ENCODE peak calls at places on chromosomes 13 and 19, in seven cellular contexts. One of them, this sample, is unnamed.

GRCh38 chr19:46813570-46814358 is 25.4 kb upstream of the SLC1A5 start:
- DNase-seq in body of pancreas: peak; percentile 57
- DNase-seq in heart right ventricle: peak; percentile 65
- DNase-seq in small intestine: no peak
- DNase-seq in mesendoderm: no peak
- DNase-seq in RWPE2: no peak
- DNase-seq in neural progenitor cell: no peak
- DNase-seq in this sample: no peak

GRCh38 chr13:54975676-54976075 is 1947.1 kb downstream of the OLFM4 start:
- DNase-seq in RWPE2: no peak
- DNase-seq in mesendoderm: peak; percentile 76
- DNase-seq in body of pancreas: no peak
- DNase-seq in neural progenitor cell: no peak
- DNase-seq in small intestine: no peak
- DNase-seq in heart right ventricle: no peak
- DNase-seq in this sample: no peak

GRCh38 chr19:38862321-38863059 is 12.7 kb upstream of the HNRNPL start:
- DNase-seq in small intestine: peak; percentile 86
- DNase-seq in body of pancreas: peak; percentile 85
- DNase-seq in RWPE2: no peak
- DNase-seq in heart right ventricle: peak; percentile 45
- DNase-seq in neural progenitor cell: peak; percentile 1
- DNase-seq in mesendoderm: no peak
- DNase-seq in this sample: no peak

GRCh38 chr13:75258159-75258782 is 223.7 kb downstream of the TBC1D4 start:
- DNase-seq in RWPE2: no peak
- DNase-seq in heart right ventricle: no peak
- DNase-seq in mesendoderm: peak; percentile 65
- DNase-seq in body of pancreas: no peak
- DNase-seq in small intestine: peak; percentile 52
- DNase-seq in neural progenitor cell: peak; percentile 47
- DNase-seq in this sample: no peak

GRCh38 chr13:21420706-21421105 is 38.4 kb downstream of the ZDHHC20 start:
- DNase-seq in heart right ventricle: no peak
- DNase-seq in mesendoderm: no peak
- DNase-seq in neural progenitor cell: no peak
- DNase-seq in body of pancreas: no peak
- DNase-seq in RWPE2: no peak
- DNase-seq in small intestine: no peak
- DNase-seq in this sample: no peak

GRCh38 chr19:47507924-47508553 is 6.8 kb downstream of the NAPA start:
- DNase-seq in small intestine: no peak
- DNase-seq in mesendoderm: peak; percentile 32
- DNase-seq in neural progenitor cell: peak; percentile 59
- DNase-seq in body of pancreas: no peak
- DNase-seq in heart right ventricle: no peak
- DNase-seq in RWPE2: no peak
- DNase-seq in this sample: no peak

GRCh38 chr19:17125728-17126677 is 50.4 kb downstream of the MYO9B start:
- DNase-seq in small intestine: peak; percentile 59
- DNase-seq in body of pancreas: peak; percentile 62
- DNase-seq in neural progenitor cell: no peak
- DNase-seq in RWPE2: no peak
- DNase-seq in mesendoderm: no peak
- DNase-seq in heart right ventricle: peak; percentile 61
- DNase-seq in this sample: no peak

GRCh38 chr13:40179421-40179820 is 487.0 kb downstream of the FOXO1 start:
- DNase-seq in body of pancreas: no peak
- DNase-seq in mesendoderm: no peak
- DNase-seq in small intestine: no peak
- DNase-seq in heart right ventricle: no peak
- DNase-seq in RWPE2: no peak
- DNase-seq in neural progenitor cell: no peak
- DNase-seq in this sample: no peak

GRCh38 chr13:85742355-85742754 is 56.9 kb downstream of the SLITRK6 start:
- DNase-seq in RWPE2: no peak
- DNase-seq in mesendoderm: no peak
- DNase-seq in small intestine: no peak
- DNase-seq in body of pancreas: no peak
- DNase-seq in heart right ventricle: no peak
- DNase-seq in neural progenitor cell: no peak
- DNase-seq in this sample: no peak

GRCh38 chr13:45048890-45049407 is 59.6 kb downstream of the GPALPP1 start:
- DNase-seq in small intestine: no peak
- DNase-seq in heart right ventricle: no peak
- DNase-seq in neural progenitor cell: peak; percentile 33
- DNase-seq in body of pancreas: no peak
- DNase-seq in RWPE2: no peak
- DNase-seq in mesendoderm: peak; percentile 70
- DNase-seq in this sample: no peak

GRCh38 chr19:19120308-19121156 is 17.7 kb downstream of the TMEM161A start:
- DNase-seq in mesendoderm: peak; percentile 99
- DNase-seq in heart right ventricle: no peak
- DNase-seq in body of pancreas: peak; percentile 42
- DNase-seq in neural progenitor cell: peak; percentile 97
- DNase-seq in small intestine: peak; percentile 70
- DNase-seq in RWPE2: no peak
- DNase-seq in this sample: no peak

GRCh38 chr19:10113964-10114650 is 2.6 kb downstream of the P2RY11 start:
- DNase-seq in small intestine: no peak
- DNase-seq in body of pancreas: no peak
- DNase-seq in neural progenitor cell: no peak
- DNase-seq in mesendoderm: peak; percentile 36
- DNase-seq in heart right ventricle: no peak
- DNase-seq in RWPE2: no peak
- DNase-seq in this sample: no peak

GRCh38 chr13:53112522-53112921 is 83.9 kb downstream of the OLFM4 start:
- DNase-seq in body of pancreas: no peak
- DNase-seq in neural progenitor cell: no peak
- DNase-seq in heart right ventricle: no peak
- DNase-seq in RWPE2: no peak
- DNase-seq in mesendoderm: no peak
- DNase-seq in small intestine: no peak
- DNase-seq in this sample: no peak

GRCh38 chr13:55361141-55361540 is 1779.6 kb upstream of the PRR20A start:
- DNase-seq in mesendoderm: no peak
- DNase-seq in small intestine: no peak
- DNase-seq in body of pancreas: no peak
- DNase-seq in RWPE2: no peak
- DNase-seq in heart right ventricle: no peak
- DNase-seq in neural progenitor cell: no peak
- DNase-seq in this sample: no peak

GRCh38 chr13:65472336-65472735 is 1757.8 kb downstream of the PCDH9 start:
- DNase-seq in small intestine: no peak
- DNase-seq in heart right ventricle: no peak
- DNase-seq in mesendoderm: no peak
- DNase-seq in RWPE2: no peak
- DNase-seq in body of pancreas: no peak
- DNase-seq in neural progenitor cell: no peak
- DNase-seq in this sample: no peak

GRCh38 chr19:16420781-16421386 is 50.9 kb downstream of the EPS15L1 start:
- DNase-seq in heart right ventricle: peak; percentile 77
- DNase-seq in small intestine: no peak
- DNase-seq in mesendoderm: peak; percentile 3
- DNase-seq in neural progenitor cell: no peak
- DNase-seq in body of pancreas: no peak
- DNase-seq in RWPE2: no peak
- DNase-seq in this sample: no peak

GRCh38 chr19:49873834-49874233 is 3.3 kb downstream of the AKT1S1 start:
- DNase-seq in heart right ventricle: no peak
- DNase-seq in body of pancreas: no peak
- DNase-seq in RWPE2: no peak
- DNase-seq in mesendoderm: no peak
- DNase-seq in small intestine: no peak
- DNase-seq in neural progenitor cell: no peak
- DNase-seq in this sample: no peak

GRCh38 chr19:8240274-8241229 is 31.4 kb downstream of the CERS4 start:
- DNase-seq in small intestine: peak; percentile 52
- DNase-seq in heart right ventricle: peak; percentile 91
- DNase-seq in body of pancreas: peak; percentile 96
- DNase-seq in mesendoderm: peak; percentile 92
- DNase-seq in RWPE2: peak; percentile 82
- DNase-seq in neural progenitor cell: peak; percentile 90
- DNase-seq in this sample: peak; percentile 65

GRCh38 chr19:17627921-17628320 is 60.2 kb downstream of the UNC13A start:
- DNase-seq in small intestine: no peak
- DNase-seq in body of pancreas: no peak
- DNase-seq in RWPE2: no peak
- DNase-seq in mesendoderm: no peak
- DNase-seq in neural progenitor cell: no peak
- DNase-seq in heart right ventricle: no peak
- DNase-seq in this sample: no peak

GRCh38 chr13:111270126-111270525 is 50.3 kb upstream of the TEX29 start:
- DNase-seq in RWPE2: no peak
- DNase-seq in neural progenitor cell: no peak
- DNase-seq in mesendoderm: no peak
- DNase-seq in heart right ventricle: no peak
- DNase-seq in body of pancreas: no peak
- DNase-seq in small intestine: no peak
- DNase-seq in this sample: no peak

GRCh38 chr13:39616087-39616694 is 13.2 kb upstream of the LHFPL6 start:
- DNase-seq in neural progenitor cell: peak; percentile 84
- DNase-seq in RWPE2: no peak
- DNase-seq in mesendoderm: peak; percentile 81
- DNase-seq in small intestine: peak; percentile 41
- DNase-seq in body of pancreas: peak; percentile 54
- DNase-seq in heart right ventricle: peak; percentile 70
- DNase-seq in this sample: no peak

GRCh38 chr19:19259741-19260140 is 13.4 kb downstream of the TM6SF2 start:
- DNase-seq in small intestine: peak; percentile 80
- DNase-seq in RWPE2: no peak
- DNase-seq in heart right ventricle: no peak
- DNase-seq in body of pancreas: no peak
- DNase-seq in mesendoderm: peak; percentile 84
- DNase-seq in neural progenitor cell: peak; percentile 56
- DNase-seq in this sample: no peak

GRCh38 chr13:107817652-107818287 is 397.6 kb downstream of the LIG4 start:
- DNase-seq in heart right ventricle: no peak
- DNase-seq in small intestine: no peak
- DNase-seq in neural progenitor cell: peak; percentile 6
- DNase-seq in body of pancreas: no peak
- DNase-seq in mesendoderm: no peak
- DNase-seq in RWPE2: no peak
- DNase-seq in this sample: no peak

GRCh38 chr13:64925284-64925683 is 2304.9 kb downstream of the PCDH9 start:
- DNase-seq in mesendoderm: peak; percentile 41
- DNase-seq in small intestine: no peak
- DNase-seq in neural progenitor cell: peak; percentile 55
- DNase-seq in heart right ventricle: no peak
- DNase-seq in RWPE2: peak; percentile 38
- DNase-seq in body of pancreas: no peak
- DNase-seq in this sample: no peak

GRCh38 chr19:51637362-51637978 is 7.3 kb upstream of the SIGLEC5 start:
- DNase-seq in RWPE2: no peak
- DNase-seq in mesendoderm: peak; percentile 10
- DNase-seq in body of pancreas: no peak
- DNase-seq in neural progenitor cell: no peak
- DNase-seq in heart right ventricle: no peak
- DNase-seq in small intestine: peak; percentile 27
- DNase-seq in this sample: no peak

GRCh38 chr13:24254151-24254810 is 55.1 kb upstream of the C1QTNF9 start:
- DNase-seq in mesendoderm: no peak
- DNase-seq in small intestine: peak; percentile 15
- DNase-seq in heart right ventricle: no peak
- DNase-seq in RWPE2: no peak
- DNase-seq in body of pancreas: peak; percentile 65
- DNase-seq in neural progenitor cell: no peak
- DNase-seq in this sample: no peak
- H3K27ac ChIP-seq in mesendoderm: no peak overlapping the region
- H3K27ac ChIP-seq in small intestine: peak overlapping the region; percentile 63
- H3K27ac ChIP-seq in heart right ventricle: no peak overlapping the region
- H3K27ac ChIP-seq in RWPE2: no peak overlapping the region
- H3K27ac ChIP-seq in body of pancreas: no peak overlapping the region
- H3K27ac ChIP-seq in neural progenitor cell: no peak overlapping the region
- H3K27ac ChIP-seq in this sample: no peak overlapping the region

GRCh38 chr13:98475521-98475920 is 101.4 kb downstream of the STK24 start:
- DNase-seq in heart right ventricle: no peak
- DNase-seq in neural progenitor cell: peak; percentile 93
- DNase-seq in RWPE2: no peak
- DNase-seq in mesendoderm: peak; percentile 82
- DNase-seq in body of pancreas: peak; percentile 30
- DNase-seq in small intestine: no peak
- DNase-seq in this sample: no peak

GRCh38 chr13:98474292-98474691 is 102.6 kb downstream of the STK24 start:
- DNase-seq in RWPE2: no peak
- DNase-seq in heart right ventricle: no peak
- DNase-seq in mesendoderm: no peak
- DNase-seq in body of pancreas: no peak
- DNase-seq in small intestine: no peak
- DNase-seq in neural progenitor cell: no peak
- DNase-seq in this sample: no peak

GRCh38 chr13:98474761-98475160 is 102.1 kb downstream of the STK24 start:
- DNase-seq in small intestine: no peak
- DNase-seq in mesendoderm: no peak
- DNase-seq in body of pancreas: no peak
- DNase-seq in neural progenitor cell: no peak
- DNase-seq in RWPE2: no peak
- DNase-seq in heart right ventricle: no peak
- DNase-seq in this sample: no peak

GRCh38 chr13:98476538-98476966 is 100.4 kb downstream of the STK24 start:
- DNase-seq in body of pancreas: peak; percentile 78
- DNase-seq in heart right ventricle: no peak
- DNase-seq in small intestine: peak; percentile 64
- DNase-seq in mesendoderm: peak; percentile 80
- DNase-seq in RWPE2: peak; percentile 82
- DNase-seq in neural progenitor cell: no peak
- DNase-seq in this sample: peak; percentile 66

DNA sequence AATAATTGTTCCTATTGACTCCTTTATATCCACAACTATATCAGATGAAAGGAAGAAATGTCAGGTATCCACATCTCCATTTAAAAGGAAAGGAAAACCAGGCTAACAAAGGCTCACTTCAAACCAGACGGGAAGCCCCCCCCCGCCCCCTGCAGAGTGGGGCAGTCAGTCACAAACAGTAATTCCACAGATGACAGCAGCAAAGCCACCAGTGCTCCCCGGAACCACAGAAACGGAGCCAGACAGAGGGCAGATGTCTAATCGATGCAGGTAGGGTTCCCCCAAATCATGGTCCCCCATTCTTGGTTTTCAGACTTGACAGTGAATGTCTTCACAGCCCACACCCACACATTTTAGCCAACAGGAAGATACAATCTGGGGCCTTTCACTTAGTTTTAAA is 100.8 kb downstream of the STK24 start:
- DNase-seq in body of pancreas: peak; percentile 32
- DNase-seq in mesendoderm: peak; percentile 82
- DNase-seq in small intestine: no peak
- DNase-seq in neural progenitor cell: peak; percentile 70
- DNase-seq in RWPE2: no peak
- DNase-seq in heart right ventricle: no peak
- DNase-seq in this sample: no peak
- H3K27ac ChIP-seq in body of pancreas: peak overlapping the region; percentile 66
- H3K27ac ChIP-seq in mesendoderm: peak overlapping the region; percentile 17
- H3K27ac ChIP-seq in small intestine: peak overlapping the region; percentile 65
- H3K27ac ChIP-seq in neural progenitor cell: no peak overlapping the region
- H3K27ac ChIP-seq in RWPE2: peak overlapping the region; percentile 75
- H3K27ac ChIP-seq in heart right ventricle: no peak overlapping the region
- H3K27ac ChIP-seq in this sample: peak overlapping the region; percentile 85

GRCh38 chr19:29321116-29321515 is 108.2 kb upstream of the UQCRFS1 start:
- DNase-seq in small intestine: no peak
- DNase-seq in body of pancreas: no peak
- DNase-seq in mesendoderm: no peak
- DNase-seq in heart right ventricle: no peak
- DNase-seq in RWPE2: no peak
- DNase-seq in neural progenitor cell: no peak
- DNase-seq in this sample: no peak
- H3K27ac ChIP-seq in small intestine: no peak overlapping the region
- H3K27ac ChIP-seq in body of pancreas: no peak overlapping the region
- H3K27ac ChIP-seq in mesendoderm: no peak overlapping the region
- H3K27ac ChIP-seq in heart right ventricle: no peak overlapping the region
- H3K27ac ChIP-seq in RWPE2: no peak overlapping the region
- H3K27ac ChIP-seq in neural progenitor cell: no peak overlapping the region
- H3K27ac ChIP-seq in this sample: no peak overlapping the region

GRCh38 chr13:105442941-105443340 is 1092.5 kb downstream of the EFNB2 start:
- DNase-seq in heart right ventricle: peak; percentile 29
- DNase-seq in body of pancreas: peak; percentile 34
- DNase-seq in RWPE2: no peak
- DNase-seq in mesendoderm: peak; percentile 40
- DNase-seq in small intestine: peak; percentile 82
- DNase-seq in neural progenitor cell: no peak
- DNase-seq in this sample: peak; percentile 99
- H3K27ac ChIP-seq in heart right ventricle: no peak overlapping the region
- H3K27ac ChIP-seq in body of pancreas: no peak overlapping the region
- H3K27ac ChIP-seq in RWPE2: peak overlapping the region; percentile 81
- H3K27ac ChIP-seq in mesendoderm: no peak overlapping the region
- H3K27ac ChIP-seq in small intestine: no peak overlapping the region
- H3K27ac ChIP-seq in neural progenitor cell: no peak overlapping the region
- H3K27ac ChIP-seq in this sample: peak overlapping the region; percentile 71